ENCODE peak calls at places on chromosome X, in ten cellular contexts. E is lower lobe of right lung, X is cardiac muscle cell, Z is AG04450, U is tibial nerve, K is DND-41, Y is brain microvascular endothelial cell, D is lower leg skin, R is WERI-Rb-1, G is fibroblast of pulmonary artery. N is an unnamed sample.

GRCh38 chrX:43655961-43656494 is at the start of gene MAOA:
- DNase-seq in E (peak), X (peak), Z (no peak), U (peak), K (no peak), Y (no peak), D (peak), R (peak), G (peak), N (no peak)

GRCh38 chrX:76796311-76796710 is 368.8 kb downstream of the MAGEE1 start:
- DNase-seq in E (no peak), X (no peak), Z (no peak), U (no peak), K (no peak), Y (no peak), D (no peak), R (no peak), G (no peak), N (no peak)

GRCh38 chrX:10598540-10598939 is 21.8 kb downstream of the MID1 start:
- DNase-seq in E (no peak), X (peak), Z (no peak), U (no peak), K (no peak), Y (no peak), D (no peak), R (no peak), G (peak), N (no peak)

GRCh38 chrX:24242649-24243556 is 71.0 kb downstream of the SUPT20HL2 start:
- DNase-seq in E (no peak), X (peak), Z (peak), U (peak), K (no peak), Y (peak), D (peak), R (no peak), G (peak), N (peak)

GRCh38 chrX:55118574-55118973 is 29.8 kb downstream of the PAGE2 start:
- DNase-seq in E (no peak), X (no peak), Z (no peak), U (no peak), K (no peak), Y (no peak), D (no peak), R (no peak), G (no peak), N (no peak)

GRCh38 chrX:16870861-16871584 is 861 bp upstream of the RBBP7 start:
- DNase-seq in E (peak), X (no peak), Z (no peak), U (no peak), K (peak), Y (no peak), D (peak), R (peak), G (peak), N (no peak)

GRCh38 chrX:56947695-56948094 is 47.6 kb downstream of the SPIN3 start:
- DNase-seq in E (no peak), X (no peak), Z (no peak), U (no peak), K (no peak), Y (no peak), D (no peak), R (no peak), G (peak), N (no peak)

GRCh38 chrX:7346021-7346420 is 198.1 kb upstream of the PUDP start:
- DNase-seq in E (no peak), X (no peak), Z (no peak), U (no peak), K (no peak), Y (no peak), D (no peak), R (no peak), G (no peak), N (no peak)

GRCh38 chrX:153397256-153397960 is 3.7 kb downstream of the PNMA6E start:
- DNase-seq in E (no peak), X (no peak), Z (no peak), U (no peak), K (no peak), Y (no peak), D (no peak), R (no peak), G (no peak), N (no peak)

DNA sequence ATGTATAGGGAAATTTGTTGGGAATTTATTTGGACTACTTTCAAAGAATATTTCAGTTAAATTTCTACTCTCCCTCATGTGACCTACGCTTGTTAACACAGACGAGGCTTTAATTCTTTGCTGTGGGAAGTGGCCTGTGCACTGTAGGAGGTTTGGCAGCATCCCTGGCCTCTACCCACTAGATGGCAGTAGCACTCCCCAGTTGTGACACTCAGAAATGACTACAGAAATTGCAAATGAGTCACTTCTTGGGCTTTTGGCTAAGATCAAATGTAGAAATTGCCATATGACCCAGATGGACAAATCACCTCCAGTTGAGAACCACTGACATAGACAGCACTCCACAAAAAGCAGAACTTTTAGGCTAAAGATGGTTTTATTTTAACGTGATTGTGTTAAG is 22.1 kb downstream of the PIR start:
- DNase-seq in E (peak), X (peak), Z (no peak), U (peak), K (peak), Y (peak), D (peak), R (peak), G (peak), N (no peak)
- TF ChIP-seq CTCF in E (peak), X (peak), Z (peak), U (peak), K (peak), Y (peak), D (no peak), R (peak), G (peak), N (peak)

GRCh38 chrX:81110286-81110685 is 91.4 kb downstream of the HMGN5 start:
- DNase-seq in E (no peak), X (no peak), Z (no peak), U (no peak), K (no peak), Y (no peak), D (no peak), R (no peak), G (no peak), N (no peak)
- H3K4me3 ChIP-seq in E (no peak), X (no peak), Z (no peak), U (no peak), K (no peak), Y (no peak), D (no peak), R (no peak), G (no peak), N (no peak)

DNA sequence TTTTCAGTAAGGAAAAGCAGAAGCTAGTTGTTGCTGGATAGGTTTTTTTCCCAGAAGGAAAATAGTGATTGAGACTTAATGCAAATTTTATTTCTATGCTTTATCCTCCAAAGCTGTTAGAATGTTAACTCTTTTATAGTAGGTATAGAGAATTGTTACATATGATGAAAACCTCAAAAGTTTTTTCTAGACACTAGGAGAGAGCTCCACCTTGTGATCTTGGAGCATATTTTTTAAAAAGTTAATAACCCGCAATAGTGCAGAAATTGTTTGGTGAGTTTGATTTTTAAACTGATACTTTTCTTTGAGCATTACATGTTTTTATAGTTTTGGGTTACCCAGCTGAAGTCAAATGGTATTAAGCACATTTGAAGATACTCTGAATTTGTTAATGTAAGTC is 56.5 kb downstream of the STAG2 start:
- DNase-seq in E (no peak), X (no peak), Z (no peak), U (no peak), K (no peak), Y (no peak), D (no peak), R (no peak), G (peak), N (no peak)
- TF ChIP-seq CTCF in E (no peak), X (peak), Z (peak), U (no peak), K (peak), Y (no peak), D (no peak), R (no peak), G (no peak), N (peak)

GRCh38 chrX:26522501-26522900 is 306.5 kb downstream of the MAGEB5 start:
- DNase-seq in E (no peak), X (no peak), Z (no peak), U (no peak), K (no peak), Y (no peak), D (no peak), R (no peak), G (no peak), N (no peak)
- H3K4me3 ChIP-seq in E (no peak), X (no peak), Z (no peak), U (no peak), K (no peak), Y (no peak), D (no peak), R (no peak), G (no peak), N (no peak)

DNA sequence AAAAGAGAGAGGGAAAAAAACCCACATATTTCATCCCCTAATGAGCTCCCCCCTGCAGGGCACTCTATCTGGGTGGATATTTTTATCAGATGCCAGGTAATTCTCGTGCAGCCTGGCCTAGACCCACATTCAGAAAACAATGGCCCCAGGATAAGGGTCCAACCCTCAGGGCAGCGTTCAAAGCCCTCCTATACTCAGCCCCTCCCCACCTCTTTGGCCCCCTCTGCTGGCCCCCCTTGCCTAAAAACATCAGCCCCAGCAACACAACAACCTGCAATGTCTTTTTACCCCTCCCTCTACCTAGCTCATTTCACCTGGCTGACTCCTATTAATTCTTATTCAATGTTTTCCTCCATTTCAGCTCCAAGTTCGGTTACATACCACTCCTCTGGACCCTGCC is 145.4 kb upstream of the MED14 start:
- DNase-seq in E (no peak), X (no peak), Z (no peak), U (no peak), K (no peak), Y (no peak), D (no peak), R (no peak), G (no peak), N (no peak)
- TF ChIP-seq CTCF in E (no peak), X (no peak), Z (no peak), U (no peak), K (no peak), Y (no peak), D (no peak), R (no peak), G (no peak), N (no peak)

DNA sequence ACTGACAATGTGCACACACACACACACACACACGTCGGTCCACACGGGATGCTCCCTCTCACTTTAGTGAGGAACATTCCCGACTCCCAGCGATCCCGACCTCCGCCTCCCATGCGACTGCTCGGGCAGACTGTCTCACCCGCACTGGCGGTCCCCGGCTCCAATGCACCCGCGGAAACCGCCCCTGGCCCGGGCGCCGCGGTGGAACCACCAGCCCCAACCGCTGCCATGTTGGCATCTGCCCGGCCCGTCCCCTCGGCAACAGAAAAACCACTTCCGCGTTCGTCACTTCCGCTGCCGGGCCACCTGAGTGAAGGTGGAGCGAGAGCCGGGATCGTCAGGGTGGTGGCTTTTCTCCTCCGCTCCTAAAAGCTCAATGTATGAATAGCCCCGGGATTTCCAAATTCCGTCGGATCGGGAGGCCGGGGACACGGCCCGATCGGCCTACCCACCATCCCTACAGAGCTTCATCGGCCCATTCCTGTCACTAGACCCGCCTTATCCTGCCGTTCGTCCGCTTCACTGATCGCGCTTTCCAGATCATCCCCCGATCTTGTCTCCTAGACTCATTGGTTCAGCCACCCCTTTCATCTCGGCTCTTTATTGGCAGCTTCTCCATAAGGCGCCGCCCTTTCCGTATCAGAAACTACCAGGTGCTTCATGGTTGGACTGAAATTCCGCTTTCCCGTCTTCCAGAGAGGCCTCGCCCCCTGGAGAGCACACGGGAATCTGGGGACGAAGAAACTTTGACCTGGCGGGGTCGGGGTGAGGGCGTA is at the start of gene SLC35A2:
- DNase-seq in E (peak), X (peak), Z (no peak), U (peak), K (peak), Y (peak), D (peak), R (peak), G (peak), N (no peak)
- H3K4me3 ChIP-seq in E (peak), X (peak), Z (peak), U (peak), K (peak), Y (peak), D (peak), R (peak), G (peak), N (peak)

DNA sequence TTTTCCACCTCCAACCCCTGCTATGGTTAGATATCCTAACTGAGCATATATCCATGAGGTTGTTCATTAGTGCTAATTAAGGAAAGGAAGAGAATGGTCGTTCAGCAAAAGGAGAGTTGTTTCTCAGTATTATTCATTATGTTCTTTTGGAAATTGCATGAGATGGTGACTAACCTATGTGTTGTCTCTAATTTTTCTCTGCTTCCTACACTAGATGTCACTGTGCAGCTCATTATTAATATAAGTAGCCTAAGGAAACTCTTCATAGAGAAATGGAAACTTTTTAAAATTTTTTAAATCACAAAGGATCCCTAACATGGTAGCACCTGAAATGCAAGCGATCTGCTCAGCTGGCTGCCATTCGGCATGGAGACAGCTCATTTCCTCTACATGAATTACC is 67.7 kb upstream of the FAM9A start:
- DNase-seq in E (no peak), X (peak), Z (no peak), U (no peak), K (no peak), Y (no peak), D (no peak), R (no peak), G (peak), N (no peak)
- TF ChIP-seq CTCF in E (no peak), X (peak), Z (peak), U (no peak), K (no peak), Y (peak), D (no peak), R (no peak), G (peak), N (peak)

DNA sequence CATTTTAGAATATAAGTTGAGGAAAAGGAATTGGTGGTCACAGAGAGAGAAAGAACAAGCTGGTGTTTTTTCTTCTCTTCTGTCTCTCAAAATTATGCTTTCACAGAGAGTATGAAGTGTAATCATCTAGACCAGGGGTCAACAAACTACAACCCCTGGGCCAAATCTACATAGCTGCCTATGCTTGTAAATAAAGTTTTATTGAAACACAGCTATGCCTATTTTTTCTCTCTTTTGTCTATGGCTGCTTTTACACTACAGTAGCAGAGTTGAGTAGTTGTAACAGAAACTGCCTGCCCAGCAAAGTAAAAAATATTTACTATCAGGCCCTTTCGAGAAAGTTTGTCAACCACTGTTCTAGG is 6.7 kb upstream of the FAM9C start:
- DNase-seq in E (no peak), X (no peak), Z (no peak), U (no peak), K (no peak), Y (no peak), D (no peak), R (no peak), G (no peak), N (no peak)
- H3K4me3 ChIP-seq in E (no peak), X (no peak), Z (no peak), U (no peak), K (no peak), Y (no peak), D (no peak), R (no peak), G (no peak), N (no peak)